ENCODE peak calls at places on chromosomes 7 and 10, in four cellular contexts. C is uterus, U is HCT116, H is mammary epithelial cell. V is an unnamed sample. For H3K4me1, the result is how much of the 10 kb centered on the place peaks cover.

GRCh38 chr7:118185163-118185860 is 1.3 kb downstream of the LSM8 start:
- DNase-seq in C (no peak), U (no peak), H (no peak), V (no peak)

GRCh38 chr7:92409357-92409756 is 37.9 kb upstream of the GATAD1 start:
- DNase-seq in U (no peak), C (no peak), H (no peak), V (no peak)

GRCh38 chr7:2237109-2237602 is 4.4 kb upstream of the MAD1L1 start:
- DNase-seq in H (peak), U (no peak), C (no peak), V (peak)

GRCh38 chr7:121515181-121515580 is 119.1 kb upstream of the FAM3C start:
- DNase-seq in C (no peak), U (no peak), H (peak), V (no peak)

GRCh38 chr10:71613303-71613777 is 106.2 kb downstream of the C10orf105 start:
- DNase-seq in C (no peak), U (peak), H (peak), V (no peak)

GRCh38 chr7:117830422-117830954 is 42.8 kb downstream of the CTTNBP2 start:
- DNase-seq in U (no peak), H (no peak), C (no peak), V (no peak)

GRCh38 chr7:106792233-106792926 is 72.7 kb upstream of the PIK3CG start:
- DNase-seq in C (no peak), H (no peak), U (no peak), V (no peak)

GRCh38 chr10:71845410-71846406 is 5.3 kb downstream of the PSAP start:
- DNase-seq in H (no peak), U (no peak), C (no peak), V (no peak)

GRCh38 chr7:110595694-110596093 is 495.2 kb upstream of the LRRN3 start:
- DNase-seq in C (no peak), U (no peak), H (no peak), V (no peak)

GRCh38 chr7:148395292-148395691 is 195.3 kb upstream of the C7orf33 start:
- DNase-seq in H (no peak), U (no peak), C (no peak), V (no peak)

GRCh38 chr7:151453326-151453791 is 13.4 kb upstream of the CRYGN start:
- DNase-seq in C (peak), U (no peak), H (no peak), V (no peak)

GRCh38 chr10:110664483-110665420 is 20.6 kb downstream of the RBM20 start:
- DNase-seq in U (peak), C (no peak), H (peak), V (no peak)

GRCh38 chr10:21526184-21526951 is 886 bp upstream of the SKIDA1 start:
- DNase-seq in U (no peak), C (peak), H (peak), V (peak)

GRCh38 chr7:116863168-116863670 is 832 bp downstream of the CAPZA2 start:
- DNase-seq in C (peak), H (peak), U (no peak), V (no peak)

GRCh38 chr7:11300231-11300630 is 326.6 kb downstream of the PHF14 start:
- DNase-seq in U (no peak), H (no peak), C (no peak), V (no peak)

GRCh38 chr7:116439005-116439404 is 60.5 kb upstream of the CAV2 start:
- DNase-seq in U (no peak), C (no peak), H (no peak), V (no peak)

GRCh38 chr10:124057580-124057979 is 35.8 kb downstream of the CHST15 start:
- DNase-seq in C (no peak), U (no peak), H (no peak), V (no peak)

GRCh38 chr10:132708441-132708840 is 77.5 kb downstream of the NKX6-2 start:
- DNase-seq in H (no peak), C (no peak), U (no peak), V (peak)

GRCh38 chr10:80204193-80204714 is 1.1 kb downstream of the ANXA11 start:
- DNase-seq in H (peak), C (no peak), U (no peak), V (no peak)
- H3K4me1 ChIP-seq in H (under half), C (under half), U (half or more), V (under half)

GRCh38 chr10:75428434-75429158 is 2.8 kb upstream of the LRMDA start:
- DNase-seq in U (no peak), C (no peak), H (peak), V (no peak)
- H3K4me1 ChIP-seq in U (under half), C (under half), H (half or more), V (under half)

GRCh38 chr10:28845009-28845682 is 167.8 kb downstream of the BAMBI start:
- DNase-seq in U (no peak), C (no peak), H (no peak), V (no peak)

GRCh38 chr10:28849821-28850220 is 172.5 kb downstream of the BAMBI start:
- DNase-seq in H (no peak), U (no peak), C (no peak), V (no peak)

GRCh38 chr10:28853195-28853594 is 175.9 kb downstream of the BAMBI start:
- DNase-seq in C (no peak), H (no peak), U (no peak), V (no peak)

GRCh38 chr10:28849309-28849708 is 172.0 kb downstream of the BAMBI start:
- DNase-seq in C (no peak), H (peak), U (no peak), V (no peak)

DNA sequence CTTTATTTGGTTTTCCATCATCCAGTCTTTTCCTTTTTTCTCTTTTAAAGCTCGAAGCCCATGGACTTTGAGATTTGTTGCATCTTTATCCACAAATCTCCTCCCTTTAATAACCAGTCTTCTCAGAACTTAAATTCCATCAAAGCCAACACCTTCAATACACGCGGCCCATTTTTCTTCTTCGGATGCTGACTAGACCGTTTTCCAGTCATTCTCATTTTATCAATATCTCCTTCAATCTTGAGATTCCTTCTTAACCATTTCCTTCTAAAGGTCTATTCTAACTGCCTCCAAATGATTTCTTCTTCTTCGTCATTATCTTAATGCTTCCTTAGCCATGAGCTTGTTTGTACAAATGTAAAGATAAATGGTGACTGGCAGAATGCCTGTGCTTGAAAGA is 173.5 kb downstream of the BAMBI start:
- DNase-seq in U (no peak), H (no peak), C (no peak), V (no peak)
- H3K4me1 ChIP-seq in U (under half), H (under half), C (under half), V (under half)

DNA sequence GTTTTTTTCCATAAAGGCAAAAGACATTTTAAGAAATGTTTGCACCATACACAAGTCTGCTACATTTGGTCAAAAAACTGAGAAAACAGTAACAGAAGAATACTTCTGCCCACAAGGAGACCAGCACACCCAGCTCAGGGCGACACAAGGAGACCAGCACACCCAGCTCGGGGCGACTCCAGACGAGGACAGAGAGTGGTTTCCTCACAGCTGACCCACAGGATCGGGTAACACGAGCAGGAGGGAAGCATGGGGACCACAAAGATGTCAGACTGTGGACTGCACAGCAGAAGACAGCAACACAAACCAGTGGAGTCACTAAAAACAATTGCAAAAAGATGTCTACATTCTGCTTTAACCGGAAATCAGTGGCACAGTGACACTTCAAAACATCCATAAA is 237.6 kb downstream of the DIP2C start:
- DNase-seq in C (no peak), H (no peak), U (no peak), V (no peak)
- H3K4me1 ChIP-seq in C (under half), H (under half), U (under half), V (under half)

GRCh38 chr10:5567477-5567876 is 42.7 kb downstream of the CALML3 start:
- DNase-seq in C (no peak), H (no peak), U (no peak), V (no peak)
- H3K4me1 ChIP-seq in C (under half), H (under half), U (under half), V (under half)

V was measured in kidney.